ENCODE peak calls at places on chromosome 19, in nine cellular contexts. Z, A, V, N, W, M, I, O and U are unnamed samples. For H3K27me3, the result is how much of the 10 kb centered on the place peaks cover.

GRCh38 chr19:12202250-12202649 is 39.4 kb downstream of the ZNF136 start:
- DNase-seq in N (no peak), A (no peak), M (peak), Z (no peak), O (no peak), W (no peak), V (no peak), I (peak), U (no peak)

GRCh38 chr19:49676136-49676689 is 858 bp upstream of the PRMT1 start:
- DNase-seq in N (peak), A (no peak), Z (peak), O (peak), M (no peak), V (peak), I (peak), W (no peak), U (peak)

GRCh38 chr19:55166530-55167268 is at the start of gene DNAAF3:
- DNase-seq in V (peak), Z (peak), I (peak), M (peak), W (peak), A (peak), N (peak), O (peak), U (peak)

GRCh38 chr19:13102666-13103584 is at the start of gene LYL1:
- DNase-seq in A (no peak), Z (no peak), V (peak), W (peak), I (peak), N (peak), O (peak), M (peak), U (peak)

GRCh38 chr19:53977429-53977990 is 13.9 kb upstream of the CACNG6 start:
- DNase-seq in V (peak), A (peak), M (peak), W (peak), I (peak), Z (peak), N (peak), O (peak), U (peak)

GRCh38 chr19:8370176-8371010 is 6.4 kb downstream of the ANGPTL4 start:
- DNase-seq in O (peak), N (no peak), M (no peak), W (no peak), A (no peak), V (no peak), Z (no peak), I (no peak), U (no peak)

GRCh38 chr19:21586341-21587116 is 81.1 kb downstream of the ZNF429 start:
- DNase-seq in A (no peak), O (no peak), I (peak), N (no peak), V (peak), Z (no peak), M (peak), W (no peak), U (no peak)

GRCh38 chr19:5618591-5618990 is 4.0 kb downstream of the SAFB2 start:
- DNase-seq in O (no peak), A (no peak), M (no peak), N (no peak), W (no peak), Z (no peak), I (no peak), V (no peak), U (no peak)

GRCh38 chr19:43105496-43105895 is 23.0 kb upstream of the PSG2 start:
- DNase-seq in N (no peak), O (no peak), M (no peak), I (no peak), W (no peak), V (no peak), Z (no peak), A (no peak), U (no peak)

GRCh38 chr19:15251010-15251748 is 18.9 kb upstream of the EPHX3 start:
- DNase-seq in N (peak), I (no peak), W (peak), O (no peak), Z (no peak), M (no peak), V (no peak), A (no peak), U (no peak)

GRCh38 chr19:41408256-41408655 is 10.6 kb downstream of the BCKDHA start:
- DNase-seq in A (no peak), N (no peak), V (no peak), W (no peak), M (no peak), I (no peak), O (no peak), Z (no peak), U (no peak)

GRCh38 chr19:49920624-49921363 is 8.2 kb upstream of the ATF5 start:
- DNase-seq in W (no peak), V (no peak), O (no peak), M (no peak), A (no peak), I (no peak), Z (no peak), N (no peak), U (no peak)

GRCh38 chr19:16830679-16831078 is 1.5 kb downstream of the SIN3B start:
- DNase-seq in N (no peak), Z (no peak), O (no peak), W (no peak), M (no peak), V (no peak), I (no peak), A (no peak), U (no peak)

GRCh38 chr19:45470147-45471081 is 2.6 kb downstream of the FOSB start:
- DNase-seq in N (peak), M (peak), A (no peak), I (peak), V (peak), O (peak), Z (no peak), W (peak), U (no peak)

GRCh38 chr19:14318873-14319272 is 62.4 kb upstream of the ADGRE5 start:
- DNase-seq in M (no peak), I (peak), O (no peak), Z (no peak), N (no peak), A (no peak), W (no peak), V (no peak), U (no peak)

GRCh38 chr19:14511245-14511625 is 7.0 kb downstream of the DNAJB1 start:
- DNase-seq in O (no peak), M (no peak), A (no peak), V (no peak), W (no peak), N (no peak), I (no peak), Z (no peak), U (no peak)

GRCh38 chr19:33293255-33294057 is 8.9 kb downstream of the CEBPA start:
- DNase-seq in V (no peak), Z (no peak), O (no peak), N (no peak), M (no peak), I (no peak), A (no peak), W (no peak), U (no peak)

GRCh38 chr19:4390862-4391693 is 9.3 kb downstream of the SH3GL1 start:
- DNase-seq in N (no peak), Z (no peak), A (no peak), O (no peak), V (no peak), I (no peak), W (peak), M (no peak), U (no peak)

GRCh38 chr19:5318306-5318705 is 22.3 kb downstream of the PTPRS start:
- DNase-seq in M (no peak), Z (no peak), N (no peak), A (no peak), I (no peak), V (no peak), O (no peak), W (no peak), U (no peak)

GRCh38 chr19:41551711-41552110 is 24.3 kb upstream of the CEACAM21 start:
- DNase-seq in I (no peak), O (no peak), M (no peak), Z (no peak), V (no peak), W (no peak), A (no peak), N (no peak), U (no peak)

GRCh38 chr19:4391701-4392543 is 8.4 kb downstream of the SH3GL1 start:
- DNase-seq in O (no peak), I (no peak), Z (no peak), W (no peak), V (no peak), M (no peak), N (peak), A (no peak), U (no peak)

GRCh38 chr19:58557253-58558065 is 952 bp downstream of the UBE2M start:
- DNase-seq in A (no peak), Z (no peak), V (peak), W (peak), O (no peak), M (no peak), N (peak), I (no peak), U (no peak)

GRCh38 chr19:47445937-47446402 is 25.7 kb downstream of the SLC8A2 start:
- DNase-seq in Z (no peak), O (no peak), V (peak), M (peak), N (peak), W (no peak), I (peak), A (peak), U (peak)

GRCh38 chr19:16062789-16063188 is 13.5 kb upstream of the TPM4 start:
- DNase-seq in O (no peak), M (peak), I (peak), N (no peak), Z (no peak), W (no peak), A (no peak), V (no peak), U (no peak)

GRCh38 chr19:49559928-49560327 is 20.4 kb downstream of the NOSIP start:
- DNase-seq in O (no peak), A (no peak), W (no peak), I (no peak), V (no peak), N (no peak), M (no peak), Z (no peak), U (no peak)

GRCh38 chr19:45355402-45355801 is 14.9 kb downstream of the KLC3 start:
- DNase-seq in O (no peak), M (no peak), I (no peak), N (no peak), W (no peak), Z (no peak), A (no peak), V (no peak), U (no peak)

GRCh38 chr19:35120898-35121297 is 5.3 kb downstream of the FXYD3 start:
- DNase-seq in Z (no peak), A (no peak), N (no peak), W (no peak), O (no peak), I (no peak), V (no peak), M (no peak), U (no peak)

GRCh38 chr19:45245334-45245787 is at the start of gene EXOC3L2:
- DNase-seq in O (no peak), I (no peak), Z (no peak), A (no peak), V (no peak), N (peak), W (no peak), M (no peak), U (no peak)

GRCh38 chr19:54030895-54031586 is 32.7 kb downstream of the VSTM1 start:
- DNase-seq in M (no peak), V (no peak), A (no peak), O (no peak), Z (no peak), W (no peak), N (no peak), I (peak), U (no peak)

GRCh38 chr19:53552001-53552721 is 14.2 kb downstream of the ZNF331 start:
- DNase-seq in N (no peak), O (no peak), I (no peak), A (no peak), M (no peak), Z (no peak), V (no peak), W (no peak), U (no peak)

GRCh38 chr19:13098291-13099072 is 4.2 kb downstream of the LYL1 start:
- DNase-seq in N (no peak), I (no peak), M (peak), Z (no peak), A (no peak), V (peak), W (no peak), O (no peak), U (no peak)

GRCh38 chr19:52533901-52534300 is 6.4 kb downstream of the ZNF808 start:
- DNase-seq in V (no peak), Z (no peak), N (peak), W (no peak), O (no peak), M (no peak), I (peak), A (no peak), U (peak)

GRCh38 chr19:495047-495439 is 1.2 kb upstream of the MADCAM1 start:
- DNase-seq in O (no peak), W (no peak), N (no peak), M (no peak), I (no peak), V (no peak), A (no peak), Z (no peak), U (no peak)

GRCh38 chr19:496333-496634 is at the start of gene MADCAM1:
- DNase-seq in A (no peak), I (no peak), V (no peak), Z (no peak), N (no peak), O (no peak), M (no peak), W (no peak), U (no peak)

GRCh38 chr19:494171-495046 is 1.9 kb upstream of the MADCAM1 start:
- DNase-seq in N (no peak), V (no peak), A (no peak), W (no peak), M (no peak), I (no peak), O (no peak), Z (no peak), U (no peak)

GRCh38 chr19:497476-497860 is 1.2 kb downstream of the MADCAM1 start:
- DNase-seq in V (no peak), A (no peak), M (no peak), O (no peak), N (no peak), W (no peak), I (no peak), Z (no peak), U (no peak)

GRCh38 chr19:495440-496332 is 600 bp upstream of the MADCAM1 start:
- DNase-seq in A (peak), M (peak), Z (no peak), O (no peak), I (no peak), W (no peak), V (no peak), N (no peak), U (no peak)
- H3K27me3 ChIP-seq in A (under half), M (under half), Z (under half), O (under half), I (under half), W (half or more), V (under half), N (under half), U (under half)

GRCh38 chr19:1482361-1483066 is 3.5 kb upstream of the C19orf25 start:
- DNase-seq in N (no peak), I (no peak), V (no peak), A (no peak), Z (no peak), O (no peak), W (no peak), M (no peak), U (no peak)
- TF ChIP-seq CTCF in N (no peak), I (no peak), V (no peak), A (no peak), Z (no peak), O (no peak), W (no peak), M (no peak), U (no peak)

GRCh38 chr19:9911524-9911923 is 24.8 kb downstream of the OLFM2 start:
- DNase-seq in M (no peak), A (no peak), W (no peak), I (no peak), Z (no peak), N (no peak), O (no peak), V (no peak), U (no peak)
- H3K27me3 ChIP-seq in M (under half), A (under half), W (half or more), I (under half), Z (under half), N (under half), O (under half), V (under half), U (under half)

GRCh38 chr19:1041272-1041834 is 1.4 kb downstream of the ABCA7 start:
- DNase-seq in N (no peak), O (no peak), I (no peak), Z (no peak), A (no peak), V (no peak), M (no peak), W (no peak), U (no peak)

GRCh38 chr19:1045247-1045603 is 5.3 kb downstream of the ABCA7 start:
- DNase-seq in W (no peak), V (no peak), N (no peak), O (no peak), M (peak), I (no peak), A (no peak), Z (no peak), U (no peak)

GRCh38 chr19:1041835-1042685 is 2.2 kb downstream of the ABCA7 start:
- DNase-seq in V (no peak), N (no peak), I (no peak), Z (no peak), W (peak), A (no peak), O (no peak), M (no peak), U (no peak)

GRCh38 chr19:1040476-1041271 is 767 bp downstream of the ABCA7 start:
- DNase-seq in W (peak), V (peak), M (peak), Z (peak), A (peak), O (peak), N (peak), I (peak), U (peak)

DNA sequence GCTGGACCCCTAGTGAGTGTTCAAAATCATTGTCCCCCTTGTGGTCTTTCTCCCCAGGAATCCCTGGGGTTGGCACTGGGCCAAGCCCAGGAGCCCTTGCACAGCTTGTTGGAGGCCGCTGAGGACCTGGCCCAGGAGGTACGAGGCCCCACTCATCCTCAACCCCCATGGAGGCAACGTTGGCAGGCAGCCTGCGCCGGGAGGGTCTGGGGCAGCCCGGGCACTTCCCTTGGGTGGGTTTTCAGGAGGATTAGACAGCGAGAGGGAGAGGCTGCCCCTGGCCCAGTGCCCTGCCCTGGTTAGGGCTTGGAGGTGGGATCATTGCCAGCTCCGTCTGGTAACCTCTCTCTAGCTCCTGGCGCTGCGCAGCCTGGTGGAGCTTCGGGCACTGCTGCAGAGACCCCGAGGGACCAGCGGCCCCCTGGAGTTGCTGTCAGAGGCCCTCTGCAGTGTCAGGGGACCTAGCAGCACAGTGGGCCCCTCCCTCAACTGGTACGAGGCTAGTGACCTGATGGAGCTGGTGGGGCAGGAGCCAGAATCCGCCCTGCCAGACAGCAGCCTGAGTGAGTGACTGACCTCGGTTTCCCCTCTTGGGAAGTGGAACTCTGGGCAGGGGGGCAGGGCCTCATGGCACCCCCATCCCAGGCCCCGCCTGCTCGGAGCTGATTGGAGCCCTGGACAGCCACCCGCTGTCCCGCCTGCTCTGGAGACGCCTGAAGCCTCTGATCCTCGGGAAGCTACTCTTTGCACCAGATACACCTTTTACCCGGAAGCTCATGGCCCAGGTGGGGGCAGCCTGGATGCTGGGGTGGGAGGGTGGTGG is 3.0 kb downstream of the ABCA7 start:
- DNase-seq in W (no peak), O (no peak), N (no peak), I (no peak), M (no peak), Z (no peak), A (no peak), V (no peak), U (no peak)
- TF ChIP-seq CTCF in W (no peak), O (no peak), N (no peak), I (no peak), M (no peak), Z (no peak), A (no peak), V (no peak), U (no peak)

DNA sequence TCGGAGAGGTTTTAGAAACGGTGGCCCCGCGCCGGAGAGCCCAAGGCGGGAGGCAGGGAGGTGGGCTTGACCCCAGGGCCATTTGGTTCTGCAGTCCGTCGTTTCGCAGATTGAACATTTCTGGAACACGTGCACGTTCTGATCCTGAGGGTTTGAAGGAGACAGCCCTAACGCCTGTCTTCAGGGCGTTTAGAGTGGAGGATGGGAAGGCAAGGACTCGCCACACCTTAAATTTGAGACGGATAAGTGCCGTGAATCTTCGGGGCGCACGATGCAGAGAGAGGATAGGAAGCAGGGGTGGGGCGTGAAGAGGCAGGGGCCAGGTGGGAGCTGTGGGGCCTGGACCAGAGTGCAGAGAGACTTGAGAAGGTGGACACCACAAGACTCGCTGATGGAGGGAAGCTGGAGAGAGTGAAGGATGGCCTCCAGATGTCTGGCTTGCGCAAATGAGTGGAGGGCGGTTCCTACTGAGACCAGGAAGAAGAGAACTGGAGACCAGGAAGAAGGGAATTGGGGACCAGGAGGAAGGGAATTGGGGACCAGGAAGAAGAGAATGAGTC is 804 bp upstream of the MIER2 start:
- DNase-seq in W (no peak), N (no peak), V (no peak), M (no peak), I (no peak), A (no peak), Z (no peak), O (no peak), U (no peak)
- H3K27me3 ChIP-seq in W (under half), N (under half), V (under half), M (under half), I (under half), A (under half), Z (under half), O (under half), U (under half)

GRCh38 chr19:1790054-1790762 is 21.9 kb downstream of the ATP8B3 start:
- DNase-seq in A (no peak), W (no peak), Z (no peak), N (no peak), V (no peak), O (no peak), M (no peak), I (no peak), U (no peak)

GRCh38 chr19:1796395-1797142 is 15.5 kb downstream of the ATP8B3 start:
- DNase-seq in Z (no peak), I (no peak), W (no peak), V (no peak), A (no peak), M (no peak), O (no peak), N (no peak), U (no peak)

GRCh38 chr19:1794424-1795185 is 17.5 kb downstream of the ATP8B3 start:
- DNase-seq in O (no peak), A (no peak), M (no peak), W (no peak), N (no peak), Z (no peak), I (no peak), V (no peak), U (no peak)

GRCh38 chr19:1789282-1790020 is 22.6 kb downstream of the ATP8B3 start:
- DNase-seq in N (no peak), V (no peak), M (no peak), O (no peak), I (peak), Z (no peak), W (no peak), A (no peak), U (no peak)

GRCh38 chr19:1791879-1792278 is 20.2 kb downstream of the ATP8B3 start:
- DNase-seq in I (no peak), V (no peak), M (no peak), Z (no peak), N (no peak), O (no peak), W (no peak), A (no peak), U (no peak)
- TF ChIP-seq CTCF in I (no peak), V (no peak), M (no peak), Z (no peak), N (no peak), O (no peak), W (no peak), A (no peak), U (no peak)